ENCODE peak calls at places on chromosomes 7 and 10, in eight cellular contexts. O is A549, N is H7, L is retina, Q is AG08395, X is WTC11, F is lung microvascular endothelial cell, A is neuronal stem cell. R is an unnamed sample.

GRCh38 chr7:47581821-47582747 is at the start of gene TNS3:
- DNase-seq in O (peak; percentile 72), N (peak; percentile 93), L (peak; percentile 72), Q (peak; percentile 65), X (peak; percentile 68), F (peak; percentile 56), A (no peak), R (no peak)

GRCh38 chr10:113709221-113709838 is 29.6 kb downstream of the CASP7 start:
- DNase-seq in O (peak; percentile 7), N (peak; percentile 13), L (no peak), Q (peak; percentile 73), X (no peak), F (peak; percentile 59), A (no peak), R (no peak)

GRCh38 chr7:91798425-91798824 is 82.1 kb downstream of the MTERF1 start:
- DNase-seq in O (no peak), N (no peak), L (no peak), Q (no peak), X (no peak), F (no peak), A (no peak), R (no peak)

GRCh38 chr7:7292608-7293007 is 110.3 kb downstream of the C1GALT1 start:
- DNase-seq in O (no peak), N (no peak), L (no peak), Q (no peak), X (no peak), F (no peak), A (no peak), R (no peak)

GRCh38 chr10:61397175-61397986 is 55.8 kb downstream of the TMEM26 start:
- DNase-seq in O (peak; percentile 3), N (no peak), L (no peak), Q (peak; percentile 24), X (no peak), F (peak; percentile 32), A (no peak), R (no peak)

GRCh38 chr10:14623931-14624330 is 150.8 kb downstream of the FAM107B start:
- DNase-seq in O (no peak), N (no peak), L (no peak), Q (no peak), X (no peak), F (no peak), A (no peak), R (no peak)

GRCh38 chr10:14040787-14041631 is 289.7 kb downstream of the FRMD4A start:
- DNase-seq in O (no peak), N (no peak), L (no peak), Q (peak; percentile 12), X (no peak), F (peak; percentile 26), A (no peak), R (no peak)

GRCh38 chr7:29988391-29989256 is 977 bp downstream of the SCRN1 start:
- DNase-seq in O (peak; percentile 84), N (peak; percentile 77), L (peak; percentile 88), Q (peak; percentile 27), X (peak; percentile 31), F (peak; percentile 68), A (peak; percentile 26), R (no peak)

GRCh38 chr10:60842694-60843093 is 64.4 kb downstream of the CDK1 start:
- DNase-seq in O (no peak), N (no peak), L (no peak), Q (no peak), X (no peak), F (no peak), A (no peak), R (no peak)

GRCh38 chr7:25861704-25862253 is 290.2 kb upstream of the NFE2L3 start:
- DNase-seq in O (no peak), N (no peak), L (no peak), Q (no peak), X (no peak), F (no peak), A (no peak), R (no peak)

GRCh38 chr10:133359972-133360610 is 2.3 kb upstream of the FUOM start:
- DNase-seq in O (no peak), N (no peak), L (no peak), Q (no peak), X (no peak), F (no peak), A (no peak), R (no peak)

GRCh38 chr7:1235501-1236131 is 2.9 kb downstream of the UNCX start:
- DNase-seq in O (peak; percentile 54), N (peak; percentile 84), L (peak; percentile 59), Q (no peak), X (peak; percentile 47), F (no peak), A (no peak), R (no peak)

GRCh38 chr7:23009303-23009702 is 4.6 kb downstream of the HYCC1 start:
- DNase-seq in O (no peak), N (no peak), L (no peak), Q (no peak), X (no peak), F (no peak), A (no peak), R (no peak)

R was measured in stimulated activated CD4-positive, alpha-beta T cell treated with anti-CD3 and anti-CD28 coated beads, TNF-alpha, amount 100 ng/mL, for 4 hours.